ENCODE peak calls at places on chromosomes 3 and 15, in six cellular contexts. R is smooth muscle cell of the brain vasculature, C is H54, F is ELF-1, W is NCI-H2029 treated with DMSO at 0.1 percent for 48 hours, V is SJCRH30. L is an unnamed sample.

GRCh38 chr15:82789491-82789890 is 16.4 kb downstream of the FSD2 start:
- DNase-seq in R (no peak), C (no peak), F (no peak), W (no peak), V (peak), L (no peak)

GRCh38 chr3:48180530-48181253 is 7.5 kb downstream of the CDC25A start:
- DNase-seq in R (no peak), C (no peak), F (no peak), W (no peak), V (no peak), L (no peak)

GRCh38 chr15:32855942-32856341 is 138.1 kb downstream of the GREM1 start:
- DNase-seq in R (peak), C (peak), F (peak), W (no peak), V (peak), L (no peak)

GRCh38 chr3:125163739-125164601 is 48.6 kb downstream of the SLC12A8 start:
- DNase-seq in R (no peak), C (no peak), F (peak), W (peak), V (peak), L (no peak)

GRCh38 chr15:75696303-75696657 is 16.4 kb downstream of the CSPG4 start:
- DNase-seq in R (no peak), C (no peak), F (no peak), W (no peak), V (no peak), L (no peak)

GRCh38 chr3:79245295-79246138 is 522.3 kb downstream of the ROBO1 start:
- DNase-seq in R (no peak), C (no peak), F (no peak), W (no peak), V (peak), L (no peak)

GRCh38 chr3:19901918-19902317 is 32.1 kb downstream of the EFHB start:
- DNase-seq in R (no peak), C (no peak), F (no peak), W (peak), V (no peak), L (no peak)

GRCh38 chr15:101501703-101502373 is 12.3 kb upstream of the PCSK6 start:
- DNase-seq in R (no peak), C (peak), F (peak), W (no peak), V (peak), L (peak)

GRCh38 chr15:31102374-31103342 is 1.1 kb upstream of the TRPM1 start:
- DNase-seq in R (no peak), C (no peak), F (no peak), W (no peak), V (no peak), L (no peak)

GRCh38 chr3:170869240-170869592 is 779 bp downstream of the RPL22L1 start:
- DNase-seq in R (no peak), C (no peak), F (no peak), W (no peak), V (peak), L (no peak)

GRCh38 chr3:158267015-158267414 is 157.1 kb downstream of the RSRC1 start:
- DNase-seq in R (no peak), C (no peak), F (no peak), W (peak), V (no peak), L (no peak)

GRCh38 chr15:65194826-65195541 is 9.8 kb upstream of the CLPX start:
- DNase-seq in R (no peak), C (no peak), F (no peak), W (no peak), V (peak), L (no peak)

GRCh38 chr3:168121175-168121853 is 25.6 kb upstream of the GOLIM4 start:
- DNase-seq in R (no peak), C (no peak), F (no peak), W (no peak), V (no peak), L (no peak)

GRCh38 chr3:18423401-18424212 is 1.5 kb downstream of the SATB1 start:
- DNase-seq in R (peak), C (no peak), F (peak), W (peak), V (peak), L (no peak)

GRCh38 chr3:150875548-150875947 is 29.7 kb downstream of the MINDY4B start:
- DNase-seq in R (no peak), C (no peak), F (no peak), W (no peak), V (no peak), L (no peak)

L was measured in activated naive CD8-positive, alpha-beta T cell treated with anti-CD3 and anti-CD28 coated beads, Interleukin-2, amount 50 U/mL, for 16 hours.